ENCODE peak calls at places on chromosome 5, in nine cellular contexts. N is BJ; P is stimulated activated CD4-positive, alpha-beta T cell treated with anti-CD3 and anti-CD28 coated beads, Interleukin-2, amount 100 ng/mL, for 24 hours; R is bronchial epithelial cell; B is amygdala; M is ACHN; K is stomach; U is MM.1S; D is mammary epithelial cell. Q is an unnamed sample.
A peak's percentile ranks its signal among the peaks of the same experiment; 100 is the strongest.

GRCh38 chr5:169251685-169252084 is 49.3 kb downstream of the SLIT3 start:
- DNase-seq in P (no peak), B (no peak), R (no peak), N (peak; percentile 41), D (no peak), U (no peak), K (no peak), M (no peak), Q (no peak)

GRCh38 chr5:101679816-101680215 is 616.3 kb downstream of the SLCO4C1 start:
- DNase-seq in U (no peak), B (no peak), N (no peak), R (peak; percentile 65), M (no peak), D (peak; percentile 4), P (no peak), K (no peak), Q (no peak)

GRCh38 chr5:173303878-173304590 is 24.2 kb downstream of the STC2 start:
- DNase-seq in P (no peak), U (no peak), K (no peak), M (no peak), B (no peak), N (no peak), D (no peak), R (no peak), Q (no peak)

GRCh38 chr5:60959156-60959555 is 14.2 kb downstream of the NDUFAF2 start:
- DNase-seq in D (peak; percentile 14), P (no peak), N (no peak), B (no peak), R (peak; percentile 36), U (peak; percentile 8), M (peak; percentile 55), K (no peak), Q (no peak)

GRCh38 chr5:52884453-52884852 is 96.7 kb downstream of the ITGA1 start:
- DNase-seq in N (no peak), B (no peak), U (no peak), D (no peak), R (no peak), K (no peak), P (no peak), M (no peak), Q (no peak)

GRCh38 chr5:73160239-73160671 is 12.7 kb upstream of the TMEM174 start:
- DNase-seq in K (no peak), B (no peak), N (no peak), U (peak; percentile 91), R (no peak), M (no peak), P (peak; percentile 66), D (no peak), Q (no peak)

GRCh38 chr5:175590471-175590881 is 67.4 kb upstream of the HRH2 start:
- DNase-seq in N (no peak), P (no peak), D (peak; percentile 79), M (no peak), R (peak; percentile 18), B (no peak), K (no peak), U (no peak), Q (no peak)

GRCh38 chr5:29382735-29383280 is 1810.7 kb upstream of the CDH6 start:
- DNase-seq in P (no peak), N (no peak), B (no peak), R (no peak), D (no peak), K (no peak), M (no peak), U (no peak), Q (no peak)

GRCh38 chr5:115191439-115192031 is 21.8 kb upstream of the TRIM36 start:
- DNase-seq in D (no peak), K (no peak), U (no peak), M (no peak), B (no peak), R (no peak), P (no peak), N (no peak), Q (no peak)

GRCh38 chr5:110258460-110258859 is 468.0 kb downstream of the TMEM232 start:
- DNase-seq in M (peak; percentile 25), P (no peak), U (no peak), D (peak; percentile 44), R (peak; percentile 56), B (no peak), K (no peak), N (no peak), Q (no peak)

GRCh38 chr5:10565785-10566506 is 2.1 kb downstream of the ANKRD33B start:
- DNase-seq in U (peak; percentile 37), N (no peak), K (no peak), R (no peak), M (no peak), P (peak; percentile 5), B (no peak), D (no peak), Q (no peak)

GRCh38 chr5:158028349-158028748 is 169.4 kb upstream of the CLINT1 start:
- DNase-seq in B (no peak), K (no peak), R (no peak), M (no peak), N (no peak), P (no peak), U (no peak), D (no peak), Q (no peak)

GRCh38 chr5:167770461-167770860 is 521.0 kb upstream of the WWC1 start:
- DNase-seq in N (peak; percentile 87), D (no peak), B (no peak), U (no peak), M (no peak), K (no peak), R (no peak), P (no peak), Q (no peak)

GRCh38 chr5:175521313-175521833 is 43.0 kb downstream of the SFXN1 start:
- DNase-seq in R (no peak), N (no peak), P (peak; percentile 41), M (no peak), K (no peak), D (no peak), U (no peak), B (no peak), Q (no peak)

GRCh38 chr5:78699565-78700143 is 51.1 kb upstream of the LHFPL2 start:
- DNase-seq in U (no peak), M (peak; percentile 64), P (no peak), N (peak; percentile 84), D (peak; percentile 100), K (peak; percentile 57), R (peak; percentile 100), B (no peak), Q (no peak)

GRCh38 chr5:180026320-180026719 is 45.2 kb downstream of the RNF130 start:
- DNase-seq in N (no peak), P (no peak), R (peak; percentile 54), B (no peak), U (peak; percentile 60), D (peak; percentile 72), M (peak; percentile 40), K (peak; percentile 53), Q (no peak)

GRCh38 chr5:135423158-135423925 is 23.8 kb downstream of the DCANP1 start:
- DNase-seq in P (no peak), N (no peak), M (no peak), K (no peak), R (peak; percentile 21), D (no peak), B (no peak), U (no peak), Q (no peak)

GRCh38 chr5:84274585-84275468 is 109.9 kb downstream of the EDIL3 start:
- DNase-seq in D (peak; percentile 14), M (peak; percentile 44), N (no peak), P (peak; percentile 7), R (peak; percentile 31), B (no peak), U (peak; percentile 34), K (peak; percentile 26), Q (peak; percentile 65)

GRCh38 chr5:93087326-93087725 is 493.7 kb downstream of the NR2F1-AS1 start:
- DNase-seq in D (peak; percentile 88), M (no peak), K (no peak), B (no peak), N (no peak), P (no peak), R (peak; percentile 79), U (no peak), Q (no peak)

GRCh38 chr5:2801602-2802525 is 50.4 kb upstream of the IRX2 start:
- DNase-seq in B (no peak), D (no peak), P (no peak), N (no peak), R (no peak), M (no peak), K (no peak), U (no peak), Q (no peak)

GRCh38 chr5:132057498-132058255 is 2.8 kb upstream of the IL3 start:
- DNase-seq in P (no peak), K (peak; percentile 11), U (no peak), D (no peak), R (no peak), B (no peak), M (no peak), N (no peak), Q (peak; percentile 41)

GRCh38 chr5:35902032-35902681 is 36.3 kb downstream of the CAPSL start:
- DNase-seq in N (no peak), U (no peak), R (peak; percentile 12), M (no peak), P (no peak), B (no peak), D (no peak), K (no peak), Q (no peak)

GRCh38 chr5:173926359-173926758 is 38.2 kb downstream of the CPEB4 start:
- DNase-seq in B (no peak), P (no peak), U (no peak), N (no peak), K (no peak), D (no peak), M (no peak), R (peak; percentile 22), Q (no peak)

GRCh38 chr5:75054110-75054930 is 2.0 kb upstream of the GCNT4 start:
- DNase-seq in M (no peak), N (no peak), R (peak; percentile 37), U (no peak), B (no peak), D (no peak), P (peak; percentile 22), K (peak; percentile 61), Q (no peak)

GRCh38 chr5:72955143-72955767 is 586 bp upstream of the FCHO2 start:
- DNase-seq in R (peak; percentile 57), U (peak; percentile 8), M (peak; percentile 57), K (peak; percentile 81), B (no peak), P (no peak), D (no peak), N (no peak), Q (peak; percentile 89)

GRCh38 chr5:39200081-39200480 is 19.3 kb downstream of the FYB1 start:
- DNase-seq in M (no peak), R (no peak), K (no peak), D (no peak), B (no peak), N (no peak), U (no peak), P (peak; percentile 54), Q (no peak)

GRCh38 chr5:61289669-61290363 is 42.2 kb upstream of the ZSWIM6 start:
- DNase-seq in B (no peak), K (no peak), M (no peak), U (no peak), N (no peak), P (no peak), R (no peak), D (no peak), Q (no peak)

GRCh38 chr5:59296317-59297264 is 596.9 kb downstream of the PDE4D start:
- DNase-seq in N (no peak), P (no peak), M (peak; percentile 69), U (peak; percentile 18), K (no peak), D (peak; percentile 62), R (peak; percentile 84), B (no peak), Q (no peak)

GRCh38 chr5:132451387-132451786 is 39.2 kb downstream of the IRF1 start:
- DNase-seq in N (no peak), M (no peak), R (peak; percentile 56), B (no peak), D (no peak), U (no peak), P (no peak), K (no peak), Q (no peak)

GRCh38 chr5:68068204-68068603 is 147.4 kb upstream of the PIK3R1 start:
- DNase-seq in D (no peak), K (no peak), P (no peak), U (no peak), B (no peak), N (peak; percentile 69), R (no peak), M (no peak), Q (no peak)

GRCh38 chr5:159048298-159048697 is 51.4 kb downstream of the EBF1 start:
- DNase-seq in N (no peak), M (no peak), D (no peak), P (no peak), B (no peak), K (no peak), U (no peak), R (no peak), Q (no peak)